ENCODE peak calls at places on chromosomes 5 and 9, in ten cellular contexts. B is DMS153; A is activated T-helper 1 cell treated with anti-CD3 and anti-CD28 coated beads, Interleukin-12 subunit alpha, Interleukin-12 subunit beta, Interleukin-2, Interleukin-4 antibody, amounts not matched to agents 30 ng/mL and 10 ng/mL and 1 ng/mL, durations not matched to agents 14 hours and 24 hours and 36 hours; N is breast epithelium; J is mucosa of gallbladder; W is hippocampal formation; R is substantia nigra; T is stimulated activated CD4-positive, alpha-beta T cell treated with anti-CD3 and anti-CD28 coated beads, Interleukin-1b, Interleukin-23, amount 100 ng/mL, for 4 hours; V is endothelial cell; O is AG09319. C is an unnamed sample.
A peak's percentile ranks its signal among the peaks of the same experiment; 100 is the strongest.

GRCh38 chr9:82124090-82124489 is 135.5 kb downstream of the SPATA31D1 start:
- DNase-seq in W (no peak), R (no peak), V (no peak), O (peak; percentile 47), A (no peak), T (no peak), J (no peak), N (no peak), B (no peak), C (peak; percentile 70)

GRCh38 chr9:134557331-134557730 is 84.3 kb upstream of the COL5A1 start:
- DNase-seq in O (no peak), J (no peak), B (no peak), T (no peak), A (no peak), V (no peak), W (peak; percentile 59), R (no peak), N (no peak), C (no peak)

GRCh38 chr5:139799359-139799758 is 3.8 kb downstream of the PSD2 start:
- DNase-seq in A (no peak), T (no peak), W (no peak), V (no peak), J (no peak), R (no peak), B (no peak), N (no peak), O (no peak), C (no peak)

GRCh38 chr5:137142371-137143243 is 356.5 kb downstream of the SPOCK1 start:
- DNase-seq in B (no peak), O (peak; percentile 65), A (no peak), N (peak; percentile 37), T (no peak), R (no peak), W (no peak), V (no peak), J (no peak), C (peak; percentile 79)

GRCh38 chr5:112077180-112077579 is 320.2 kb upstream of the NREP start:
- DNase-seq in W (no peak), N (no peak), A (no peak), O (no peak), J (no peak), T (no peak), R (no peak), B (no peak), V (no peak), C (no peak)

GRCh38 chr9:123933401-123933800 is 3.5 kb upstream of the DENND1A start:
- DNase-seq in A (no peak), W (no peak), B (no peak), V (no peak), J (no peak), T (no peak), N (no peak), R (no peak), O (no peak), C (peak; percentile 90)

GRCh38 chr5:90479611-90480385 is 5.1 kb downstream of the POLR3G start:
- DNase-seq in A (no peak), J (no peak), T (no peak), O (no peak), V (no peak), B (no peak), N (no peak), R (no peak), W (no peak), C (peak; percentile 21)

GRCh38 chr9:103183569-103184191 is 188.5 kb downstream of the CYLC2 start:
- DNase-seq in R (no peak), T (no peak), A (no peak), O (no peak), W (no peak), J (no peak), N (no peak), B (peak; percentile 92), V (no peak), C (peak; percentile 10)

GRCh38 chr5:26719824-26720223 is 318.6 kb downstream of the CDH9 start:
- DNase-seq in O (no peak), B (no peak), V (no peak), A (no peak), J (no peak), R (no peak), W (no peak), T (no peak), N (no peak), C (no peak)

GRCh38 chr5:102218159-102218558 is 77.9 kb downstream of the SLCO4C1 start:
- DNase-seq in R (no peak), J (no peak), V (no peak), N (no peak), T (no peak), B (peak; percentile 5), A (no peak), O (no peak), W (no peak), C (peak; percentile 14)

GRCh38 chr5:15245913-15246312 is 254.1 kb upstream of the FBXL7 start:
- DNase-seq in V (no peak), B (no peak), A (no peak), R (no peak), T (no peak), N (no peak), O (no peak), J (no peak), W (no peak), C (no peak)

GRCh38 chr5:127958421-127959011 is 125.0 kb upstream of the SLC12A2 start:
- DNase-seq in A (no peak), W (no peak), V (no peak), J (no peak), T (no peak), R (no peak), B (peak; percentile 5), O (no peak), N (no peak), C (no peak)

GRCh38 chr5:79746645-79747044 is 57.0 kb downstream of the CMYA5 start:
- DNase-seq in J (no peak), R (peak; percentile 4), W (no peak), N (no peak), V (no peak), A (no peak), T (no peak), O (no peak), B (no peak), C (no peak)

GRCh38 chr5:40909233-40909632 is at the start of gene C7:
- DNase-seq in V (no peak), B (no peak), A (no peak), J (no peak), O (no peak), R (no peak), W (no peak), T (no peak), N (no peak), C (no peak)

GRCh38 chr5:39076757-39077475 is 2.7 kb upstream of the RICTOR start:
- DNase-seq in N (no peak), A (no peak), J (no peak), W (peak; percentile 73), O (no peak), T (no peak), R (no peak), V (no peak), B (no peak), C (peak; percentile 83)

GRCh38 chr9:132698989-132699388 is 28.7 kb downstream of the GTF3C4 start:
- DNase-seq in A (no peak), T (no peak), B (no peak), R (no peak), N (no peak), J (peak; percentile 42), W (no peak), V (no peak), O (no peak), C (no peak)

GRCh38 chr5:19950897-19951296 is 37.1 kb downstream of the CDH18 start:
- DNase-seq in W (no peak), A (no peak), T (no peak), J (no peak), N (no peak), B (no peak), R (no peak), V (no peak), O (no peak), C (no peak)